ENCODE peak calls at places on chromosomes 5 and 9, in five cellular contexts. One of them, this sample, is unnamed.

GRCh38 chr5:167363065-167363464 is 928.4 kb upstream of the WWC1 start:
- DNase-seq in HS-5: no peak
- DNase-seq in left lung: no peak
- DNase-seq in stimulated activated CD8-positive, alpha-beta memory T cell treated with anti-CD3 and anti-CD28 coated beads, Interleukin-15, amount 100 ng/mL, for 4 hours: no peak
- DNase-seq in RPMI7951: no peak
- DNase-seq in this sample: no peak

GRCh38 chr9:27765931-27766835 is 192.9 kb upstream of the C9orf72 start:
- DNase-seq in RPMI7951: no peak
- DNase-seq in left lung: no peak
- DNase-seq in HS-5: no peak
- DNase-seq in stimulated activated CD8-positive, alpha-beta memory T cell treated with anti-CD3 and anti-CD28 coated beads, Interleukin-15, amount 100 ng/mL, for 4 hours: no peak
- DNase-seq in this sample: no peak

GRCh38 chr5:1793966-1794895 is 5.4 kb downstream of the MRPL36 start:
- DNase-seq in RPMI7951: peak; percentile 96
- DNase-seq in left lung: peak; percentile 74
- DNase-seq in HS-5: no peak
- DNase-seq in stimulated activated CD8-positive, alpha-beta memory T cell treated with anti-CD3 and anti-CD28 coated beads, Interleukin-15, amount 100 ng/mL, for 4 hours: no peak
- DNase-seq in this sample: peak; percentile 97

GRCh38 chr5:103066346-103066745 is 53.6 kb downstream of the GIN1 start:
- DNase-seq in stimulated activated CD8-positive, alpha-beta memory T cell treated with anti-CD3 and anti-CD28 coated beads, Interleukin-15, amount 100 ng/mL, for 4 hours: no peak
- DNase-seq in HS-5: no peak
- DNase-seq in RPMI7951: no peak
- DNase-seq in left lung: no peak
- DNase-seq in this sample: peak; percentile 7

GRCh38 chr5:172048539-172049101 is 42.2 kb upstream of the FBXW11 start:
- DNase-seq in left lung: no peak
- DNase-seq in HS-5: no peak
- DNase-seq in stimulated activated CD8-positive, alpha-beta memory T cell treated with anti-CD3 and anti-CD28 coated beads, Interleukin-15, amount 100 ng/mL, for 4 hours: no peak
- DNase-seq in RPMI7951: peak; percentile 91
- DNase-seq in this sample: peak; percentile 78

GRCh38 chr9:123081824-123082223 is 48.4 kb downstream of the GPR21 start:
- DNase-seq in stimulated activated CD8-positive, alpha-beta memory T cell treated with anti-CD3 and anti-CD28 coated beads, Interleukin-15, amount 100 ng/mL, for 4 hours: no peak
- DNase-seq in HS-5: no peak
- DNase-seq in left lung: no peak
- DNase-seq in RPMI7951: peak; percentile 25
- DNase-seq in this sample: peak; percentile 43

GRCh38 chr5:38250752-38251448 is 7.5 kb upstream of the EGFLAM start:
- DNase-seq in RPMI7951: peak; percentile 44
- DNase-seq in left lung: no peak
- DNase-seq in HS-5: no peak
- DNase-seq in stimulated activated CD8-positive, alpha-beta memory T cell treated with anti-CD3 and anti-CD28 coated beads, Interleukin-15, amount 100 ng/mL, for 4 hours: no peak
- DNase-seq in this sample: peak; percentile 61

GRCh38 chr9:20662156-20662555 is 21.9 kb upstream of the FOCAD start:
- DNase-seq in stimulated activated CD8-positive, alpha-beta memory T cell treated with anti-CD3 and anti-CD28 coated beads, Interleukin-15, amount 100 ng/mL, for 4 hours: no peak
- DNase-seq in HS-5: no peak
- DNase-seq in left lung: no peak
- DNase-seq in RPMI7951: no peak
- DNase-seq in this sample: no peak

GRCh38 chr9:70952131-70952727 is 169.2 kb downstream of the TRPM3 start:
- DNase-seq in HS-5: no peak
- DNase-seq in RPMI7951: no peak
- DNase-seq in left lung: no peak
- DNase-seq in stimulated activated CD8-positive, alpha-beta memory T cell treated with anti-CD3 and anti-CD28 coated beads, Interleukin-15, amount 100 ng/mL, for 4 hours: no peak
- DNase-seq in this sample: no peak

GRCh38 chr5:139700711-139701693 is 52.9 kb downstream of the CXXC5 start:
- DNase-seq in stimulated activated CD8-positive, alpha-beta memory T cell treated with anti-CD3 and anti-CD28 coated beads, Interleukin-15, amount 100 ng/mL, for 4 hours: no peak
- DNase-seq in RPMI7951: no peak
- DNase-seq in HS-5: no peak
- DNase-seq in left lung: no peak
- DNase-seq in this sample: no peak

GRCh38 chr5:144122641-144123040 is 47.8 kb downstream of the YIPF5 start:
- DNase-seq in left lung: no peak
- DNase-seq in RPMI7951: no peak
- DNase-seq in stimulated activated CD8-positive, alpha-beta memory T cell treated with anti-CD3 and anti-CD28 coated beads, Interleukin-15, amount 100 ng/mL, for 4 hours: no peak
- DNase-seq in HS-5: no peak
- DNase-seq in this sample: no peak

GRCh38 chr9:18228101-18228500 is 245.9 kb upstream of the ADAMTSL1 start:
- DNase-seq in left lung: no peak
- DNase-seq in RPMI7951: no peak
- DNase-seq in HS-5: no peak
- DNase-seq in stimulated activated CD8-positive, alpha-beta memory T cell treated with anti-CD3 and anti-CD28 coated beads, Interleukin-15, amount 100 ng/mL, for 4 hours: no peak
- DNase-seq in this sample: no peak

GRCh38 chr5:147479949-147480348 is 29.9 kb downstream of the DPYSL3 start:
- DNase-seq in left lung: no peak
- DNase-seq in HS-5: no peak
- DNase-seq in stimulated activated CD8-positive, alpha-beta memory T cell treated with anti-CD3 and anti-CD28 coated beads, Interleukin-15, amount 100 ng/mL, for 4 hours: no peak
- DNase-seq in RPMI7951: peak; percentile 44
- DNase-seq in this sample: peak; percentile 82

GRCh38 chr5:86716121-86716520 is 98.4 kb downstream of the COX7C start:
- DNase-seq in RPMI7951: no peak
- DNase-seq in HS-5: no peak
- DNase-seq in left lung: no peak
- DNase-seq in stimulated activated CD8-positive, alpha-beta memory T cell treated with anti-CD3 and anti-CD28 coated beads, Interleukin-15, amount 100 ng/mL, for 4 hours: no peak
- DNase-seq in this sample: no peak

GRCh38 chr5:111299067-111299481 is 74.9 kb downstream of the CAMK4 start:
- DNase-seq in stimulated activated CD8-positive, alpha-beta memory T cell treated with anti-CD3 and anti-CD28 coated beads, Interleukin-15, amount 100 ng/mL, for 4 hours: no peak
- DNase-seq in RPMI7951: peak; percentile 57
- DNase-seq in left lung: no peak
- DNase-seq in HS-5: no peak
- DNase-seq in this sample: peak; percentile 7

GRCh38 chr5:60196382-60197113 is 303.0 kb upstream of the PDE4D start:
- DNase-seq in HS-5: peak; percentile 96
- DNase-seq in RPMI7951: peak; percentile 97
- DNase-seq in left lung: no peak
- DNase-seq in stimulated activated CD8-positive, alpha-beta memory T cell treated with anti-CD3 and anti-CD28 coated beads, Interleukin-15, amount 100 ng/mL, for 4 hours: no peak
- DNase-seq in this sample: peak; percentile 99

GRCh38 chr5:135034186-135034962 is at the start of gene PITX1:
- DNase-seq in stimulated activated CD8-positive, alpha-beta memory T cell treated with anti-CD3 and anti-CD28 coated beads, Interleukin-15, amount 100 ng/mL, for 4 hours: peak; percentile 7
- DNase-seq in RPMI7951: peak; percentile 40
- DNase-seq in HS-5: peak; percentile 19
- DNase-seq in left lung: peak; percentile 76
- DNase-seq in this sample: peak; percentile 59

GRCh38 chr9:29640507-29640906 is 2067.2 kb upstream of the C9orf72 start:
- DNase-seq in HS-5: peak; percentile 2
- DNase-seq in RPMI7951: no peak
- DNase-seq in left lung: no peak
- DNase-seq in stimulated activated CD8-positive, alpha-beta memory T cell treated with anti-CD3 and anti-CD28 coated beads, Interleukin-15, amount 100 ng/mL, for 4 hours: no peak
- DNase-seq in this sample: peak; percentile 29

GRCh38 chr9:135960328-135961276 is 571 bp downstream of the UBAC1 start:
- DNase-seq in RPMI7951: peak; percentile 10
- DNase-seq in left lung: no peak
- DNase-seq in stimulated activated CD8-positive, alpha-beta memory T cell treated with anti-CD3 and anti-CD28 coated beads, Interleukin-15, amount 100 ng/mL, for 4 hours: no peak
- DNase-seq in HS-5: no peak
- DNase-seq in this sample: peak; percentile 38

GRCh38 chr5:87411586-87412416 is 929 bp downstream of the CCNH start:
- DNase-seq in stimulated activated CD8-positive, alpha-beta memory T cell treated with anti-CD3 and anti-CD28 coated beads, Interleukin-15, amount 100 ng/mL, for 4 hours: no peak
- DNase-seq in left lung: no peak
- DNase-seq in HS-5: no peak
- DNase-seq in RPMI7951: peak; percentile 40
- DNase-seq in this sample: peak; percentile 60

GRCh38 chr9:83023151-83023550 is 39.8 kb downstream of the RASEF start:
- DNase-seq in left lung: no peak
- DNase-seq in RPMI7951: no peak
- DNase-seq in HS-5: no peak
- DNase-seq in stimulated activated CD8-positive, alpha-beta memory T cell treated with anti-CD3 and anti-CD28 coated beads, Interleukin-15, amount 100 ng/mL, for 4 hours: no peak
- DNase-seq in this sample: no peak

GRCh38 chr5:172777381-172778222 is 6.6 kb upstream of the DUSP1 start:
- DNase-seq in stimulated activated CD8-positive, alpha-beta memory T cell treated with anti-CD3 and anti-CD28 coated beads, Interleukin-15, amount 100 ng/mL, for 4 hours: peak; percentile 69
- DNase-seq in HS-5: no peak
- DNase-seq in left lung: peak; percentile 95
- DNase-seq in RPMI7951: peak; percentile 88
- DNase-seq in this sample: peak; percentile 95

GRCh38 chr9:34047864-34048729 is 590 bp downstream of the UBAP2 start:
- DNase-seq in left lung: no peak
- DNase-seq in HS-5: no peak
- DNase-seq in RPMI7951: peak; percentile 27
- DNase-seq in stimulated activated CD8-positive, alpha-beta memory T cell treated with anti-CD3 and anti-CD28 coated beads, Interleukin-15, amount 100 ng/mL, for 4 hours: peak; percentile 16
- DNase-seq in this sample: peak; percentile 51

GRCh38 chr5:81778642-81779041 is 27.7 kb upstream of the SSBP2 start:
- DNase-seq in RPMI7951: peak; percentile 25
- DNase-seq in left lung: no peak
- DNase-seq in HS-5: no peak
- DNase-seq in stimulated activated CD8-positive, alpha-beta memory T cell treated with anti-CD3 and anti-CD28 coated beads, Interleukin-15, amount 100 ng/mL, for 4 hours: no peak
- DNase-seq in this sample: peak; percentile 51

GRCh38 chr5:1883120-1883924 is 597 bp upstream of the IRX4 start:
- DNase-seq in RPMI7951: no peak
- DNase-seq in left lung: peak; percentile 72
- DNase-seq in stimulated activated CD8-positive, alpha-beta memory T cell treated with anti-CD3 and anti-CD28 coated beads, Interleukin-15, amount 100 ng/mL, for 4 hours: no peak
- DNase-seq in HS-5: no peak
- DNase-seq in this sample: no peak

GRCh38 chr5:127936439-127936972 is 147.1 kb upstream of the SLC12A2 start:
- DNase-seq in left lung: no peak
- DNase-seq in stimulated activated CD8-positive, alpha-beta memory T cell treated with anti-CD3 and anti-CD28 coated beads, Interleukin-15, amount 100 ng/mL, for 4 hours: peak; percentile 4
- DNase-seq in HS-5: no peak
- DNase-seq in RPMI7951: no peak
- DNase-seq in this sample: no peak

GRCh38 chr5:172428224-172429166 is 25.8 kb downstream of the SH3PXD2B start:
- DNase-seq in HS-5: no peak
- DNase-seq in stimulated activated CD8-positive, alpha-beta memory T cell treated with anti-CD3 and anti-CD28 coated beads, Interleukin-15, amount 100 ng/mL, for 4 hours: no peak
- DNase-seq in left lung: no peak
- DNase-seq in RPMI7951: no peak
- DNase-seq in this sample: no peak

GRCh38 chr5:98770158-98770910 is 3.1 kb upstream of the RGMB start:
- DNase-seq in HS-5: no peak
- DNase-seq in left lung: peak; percentile 78
- DNase-seq in stimulated activated CD8-positive, alpha-beta memory T cell treated with anti-CD3 and anti-CD28 coated beads, Interleukin-15, amount 100 ng/mL, for 4 hours: no peak
- DNase-seq in RPMI7951: peak; percentile 50
- DNase-seq in this sample: peak; percentile 69

GRCh38 chr9:34993502-34994428 is 4.2 kb downstream of the DNAJB5 start:
- DNase-seq in HS-5: no peak
- DNase-seq in stimulated activated CD8-positive, alpha-beta memory T cell treated with anti-CD3 and anti-CD28 coated beads, Interleukin-15, amount 100 ng/mL, for 4 hours: no peak
- DNase-seq in RPMI7951: peak; percentile 34
- DNase-seq in left lung: no peak
- DNase-seq in this sample: peak; percentile 35

GRCh38 chr9:75152416-75152815 is 64.1 kb downstream of the OSTF1 start:
- DNase-seq in left lung: no peak
- DNase-seq in RPMI7951: no peak
- DNase-seq in stimulated activated CD8-positive, alpha-beta memory T cell treated with anti-CD3 and anti-CD28 coated beads, Interleukin-15, amount 100 ng/mL, for 4 hours: peak; percentile 28
- DNase-seq in HS-5: no peak
- DNase-seq in this sample: no peak

GRCh38 chr5:172185096-172185461 is 2.9 kb downstream of the STK10 start:
- DNase-seq in RPMI7951: no peak
- DNase-seq in left lung: no peak
- DNase-seq in stimulated activated CD8-positive, alpha-beta memory T cell treated with anti-CD3 and anti-CD28 coated beads, Interleukin-15, amount 100 ng/mL, for 4 hours: no peak
- DNase-seq in HS-5: no peak
- DNase-seq in this sample: no peak

GRCh38 chr5:20680718-20681302 is 692.8 kb upstream of the CDH18 start:
- DNase-seq in HS-5: no peak
- DNase-seq in left lung: no peak
- DNase-seq in stimulated activated CD8-positive, alpha-beta memory T cell treated with anti-CD3 and anti-CD28 coated beads, Interleukin-15, amount 100 ng/mL, for 4 hours: no peak
- DNase-seq in RPMI7951: no peak
- DNase-seq in this sample: peak; percentile 23

GRCh38 chr5:5320062-5320805 is 102.2 kb upstream of the ICE1 start:
- DNase-seq in RPMI7951: no peak
- DNase-seq in left lung: no peak
- DNase-seq in stimulated activated CD8-positive, alpha-beta memory T cell treated with anti-CD3 and anti-CD28 coated beads, Interleukin-15, amount 100 ng/mL, for 4 hours: no peak
- DNase-seq in HS-5: no peak
- DNase-seq in this sample: no peak